ENCODE peak calls at places on chromosomes 12 and 14, in nine cellular contexts. G, X, S, V, I, K, F, N and J are unnamed samples.

GRCh38 chr12:119988788-119989618 is at the start of gene BICDL1:
- DNase-seq in G (peak), N (peak), I (peak), V (peak), K (peak), X (peak), F (no peak), S (peak), J (peak)

GRCh38 chr12:46260153-46260912 is 8.5 kb downstream of the SLC38A1 start:
- DNase-seq in K (no peak), X (peak), G (no peak), S (peak), N (peak), F (no peak), I (peak), V (peak), J (no peak)

GRCh38 chr12:117134059-117134458 is 34.8 kb upstream of the TESC start:
- DNase-seq in G (no peak), X (no peak), S (peak), K (peak), I (no peak), V (no peak), N (no peak), F (no peak), J (no peak)

GRCh38 chr12:25728196-25728595 is 175.1 kb upstream of the LMNTD1 start:
- DNase-seq in I (no peak), N (peak), X (no peak), K (no peak), S (no peak), F (no peak), V (no peak), G (no peak), J (no peak)

GRCh38 chr12:50282581-50283229 is 615 bp downstream of the LIMA1 start:
- DNase-seq in N (peak), K (no peak), I (peak), S (peak), X (peak), G (no peak), F (no peak), V (peak), J (no peak)

GRCh38 chr12:93156091-93156490 is 221.6 kb upstream of the NUDT4 start:
- DNase-seq in X (no peak), S (no peak), V (no peak), K (no peak), G (no peak), I (no peak), N (no peak), F (no peak), J (no peak)

GRCh38 chr12:27965411-27965810 is 7.1 kb downstream of the PTHLH start:
- DNase-seq in N (peak), S (peak), F (no peak), G (no peak), K (no peak), V (peak), I (peak), X (peak), J (no peak)

GRCh38 chr12:12936983-12937491 is 14.9 kb downstream of the GPRC5D start:
- DNase-seq in I (no peak), G (no peak), V (no peak), S (no peak), N (no peak), X (no peak), F (no peak), K (no peak), J (no peak)

GRCh38 chr14:96597680-96598079 is 95.5 kb downstream of the PAPOLA start:
- DNase-seq in G (no peak), I (no peak), N (no peak), V (no peak), F (no peak), X (no peak), S (no peak), K (no peak), J (no peak)

GRCh38 chr14:27608377-27608776 is 1010.5 kb upstream of the NOVA1 start:
- DNase-seq in V (no peak), F (no peak), N (no peak), S (no peak), I (no peak), G (no peak), X (no peak), K (no peak), J (no peak)

GRCh38 chr12:92971869-92972524 is 42.9 kb upstream of the EEA1 start:
- DNase-seq in S (peak), N (peak), G (no peak), I (peak), X (peak), K (no peak), F (no peak), V (peak), J (no peak)

GRCh38 chr12:91763654-91764439 is 381.8 kb downstream of the BTG1 start:
- DNase-seq in F (no peak), N (no peak), X (no peak), V (no peak), I (no peak), K (no peak), G (no peak), S (no peak), J (no peak)

GRCh38 chr12:42288544-42288943 is 37.4 kb downstream of the ZCRB1 start:
- DNase-seq in S (no peak), K (no peak), G (no peak), N (no peak), V (no peak), F (no peak), I (no peak), X (no peak), J (no peak)

GRCh38 chr12:54000105-54000773 is at the start of gene HOXC9:
- DNase-seq in F (no peak), G (no peak), I (no peak), K (no peak), X (peak), S (peak), V (peak), N (no peak), J (no peak)

GRCh38 chr12:69509308-69509736 is 39.1 kb downstream of the FRS2 start:
- DNase-seq in F (no peak), K (no peak), N (peak), V (peak), G (no peak), I (peak), S (peak), X (peak), J (no peak)